ENCODE peak calls at places on chromosomes 11 and 22, in ten cellular contexts. E is heart left ventricle, H is heart right ventricle, K is kidney, D is cardiac muscle cell, Y is brain microvascular endothelial cell, B is ovary, W is lung, M is HL-60, F is BE2C. O is an unnamed sample.

GRCh38 chr11:83285771-83286528 is at the start of gene CCDC90B:
- DNase-seq in M (peak), Y (peak), D (peak), W (peak), F (peak), K (peak), E (peak), B (peak), H (peak), O (peak)

GRCh38 chr11:134164490-134165370 is 59.0 kb downstream of the NCAPD3 start:
- DNase-seq in B (no peak), K (no peak), W (no peak), D (no peak), M (no peak), H (no peak), E (no peak), F (peak), Y (no peak), O (no peak)

GRCh38 chr11:124643605-124644425 is 21.2 kb downstream of the TBRG1 start:
- DNase-seq in E (no peak), H (no peak), F (no peak), D (peak), Y (peak), M (no peak), K (no peak), B (no peak), W (no peak), O (no peak)

GRCh38 chr22:44362249-44363040 is 49.7 kb upstream of the SHISAL1 start:
- DNase-seq in H (peak), B (peak), E (no peak), D (no peak), F (no peak), W (no peak), M (no peak), Y (no peak), K (peak), O (no peak)

GRCh38 chr11:3675971-3676370 is 4.8 kb upstream of the CHRNA10 start:
- DNase-seq in E (no peak), F (no peak), D (no peak), B (no peak), M (no peak), Y (no peak), K (no peak), W (no peak), H (no peak), O (no peak)

GRCh38 chr11:73271936-73272679 is at the start of gene P2RY6:
- DNase-seq in K (no peak), B (no peak), D (peak), F (peak), M (peak), W (no peak), E (peak), H (no peak), Y (no peak), O (no peak)

GRCh38 chr11:1292644-1293618 is 16.5 kb downstream of the TOLLIP start:
- DNase-seq in F (no peak), K (peak), D (no peak), W (no peak), E (peak), Y (no peak), B (peak), H (no peak), M (no peak), O (no peak)

GRCh38 chr11:112632866-112633505 is 328.2 kb upstream of the NCAM1 start:
- DNase-seq in E (no peak), D (no peak), F (no peak), Y (no peak), K (no peak), M (no peak), W (no peak), B (no peak), H (no peak), O (no peak)

DNA sequence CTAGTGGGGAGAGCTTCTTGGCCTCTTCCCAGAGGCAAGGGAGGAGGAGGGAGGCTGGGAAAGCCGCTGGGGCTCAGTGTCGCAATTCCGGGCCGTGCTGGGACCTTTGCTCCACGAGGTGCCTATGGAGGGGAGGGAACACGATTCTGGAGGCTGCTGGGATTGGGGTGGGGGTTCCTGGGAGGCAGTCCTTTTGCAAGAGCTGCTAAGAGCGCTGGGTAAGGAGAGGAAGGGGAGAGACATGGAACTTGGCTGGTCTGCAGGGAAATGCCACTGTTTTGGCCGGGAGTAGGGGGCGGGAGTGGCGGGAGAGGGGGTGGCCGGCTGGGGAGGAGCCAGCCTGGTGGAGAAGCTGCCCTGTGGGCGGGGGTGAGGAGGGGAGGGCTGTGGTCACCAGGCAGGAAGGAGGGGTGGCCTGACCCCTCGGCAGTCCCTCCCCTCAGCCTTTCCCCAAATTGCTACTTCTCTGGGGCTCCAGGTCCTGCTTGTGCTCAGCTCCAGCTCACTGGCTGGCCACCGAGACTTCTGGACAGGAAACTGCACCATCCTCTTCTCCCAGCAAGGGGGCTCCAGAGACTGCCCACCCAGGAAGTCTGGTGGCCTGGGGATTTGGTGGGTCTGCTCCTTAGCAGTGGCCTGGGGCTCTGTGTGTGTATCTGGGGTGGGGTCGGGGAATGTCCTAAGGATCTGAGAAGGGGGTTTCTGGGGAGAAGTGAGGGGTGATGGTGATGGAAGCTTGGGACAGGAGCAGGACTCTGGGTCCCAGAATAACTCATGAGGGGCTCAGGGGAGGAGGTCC is at the start of gene NR1H3:
- DNase-seq in Y (peak), W (peak), K (peak), H (peak), E (peak), M (no peak), F (peak), B (peak), D (peak), O (no peak)
- TF ChIP-seq CTCF in Y (peak), W (peak), K (peak), H (peak), E (peak), M (no peak), F (peak), B (peak), D (peak), O (peak)

DNA sequence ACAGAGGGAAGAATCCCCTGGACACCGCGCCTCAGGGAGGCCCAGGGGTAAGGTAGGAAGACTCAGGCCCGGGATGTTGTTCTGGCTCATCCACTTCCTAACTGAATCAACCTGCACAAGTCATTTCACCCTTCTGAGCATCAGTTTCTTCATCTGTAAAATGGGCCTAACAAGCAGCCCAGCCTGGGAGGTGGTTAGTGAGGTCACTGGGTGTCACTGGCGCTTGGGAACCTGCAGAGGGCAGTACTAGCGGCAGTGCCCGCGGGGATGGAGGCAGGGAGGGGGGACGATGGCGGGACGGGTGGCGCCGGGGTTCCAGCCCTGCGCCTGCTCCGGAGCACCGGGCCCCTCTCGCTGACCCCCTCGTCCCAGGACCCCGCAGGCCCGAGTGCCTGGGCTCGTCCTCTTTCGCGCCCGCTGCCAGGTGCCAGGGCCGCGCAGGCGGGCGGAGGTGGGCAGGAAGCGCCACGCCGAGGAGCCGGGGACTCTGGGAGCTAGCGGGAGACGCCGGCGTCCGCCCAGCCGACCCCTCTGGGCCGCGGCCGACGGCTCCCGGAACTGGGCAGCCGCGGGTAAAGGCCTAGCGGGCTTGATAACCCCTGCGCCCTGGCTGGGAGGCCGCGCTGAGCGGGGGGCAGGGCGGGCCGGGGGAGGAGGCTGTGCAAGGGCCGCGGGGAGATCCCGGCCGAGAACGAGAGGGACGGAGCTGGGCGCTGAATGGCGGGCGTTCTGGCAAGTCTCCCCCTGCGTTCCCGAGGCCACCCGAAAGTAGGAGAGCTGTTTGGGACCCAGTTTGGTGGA is at the start of gene NLRX1:
- DNase-seq in H (peak), D (peak), K (peak), E (peak), W (peak), Y (peak), M (peak), B (peak), F (peak), O (peak)
- H3K4me3 ChIP-seq in H (peak), D (peak), K (peak), E (peak), W (peak), Y (peak), M (peak), B (peak), F (peak), O (peak)

GRCh38 chr11:7675640-7676039 is 2.3 kb upstream of the CYB5R2 start:
- DNase-seq in E (no peak), B (no peak), F (no peak), H (no peak), M (no peak), D (no peak), W (no peak), K (no peak), Y (no peak), O (no peak)
- TF ChIP-seq CTCF in E (no peak), B (no peak), F (no peak), H (no peak), M (no peak), D (no peak), W (no peak), K (no peak), Y (no peak), O (no peak)

DNA sequence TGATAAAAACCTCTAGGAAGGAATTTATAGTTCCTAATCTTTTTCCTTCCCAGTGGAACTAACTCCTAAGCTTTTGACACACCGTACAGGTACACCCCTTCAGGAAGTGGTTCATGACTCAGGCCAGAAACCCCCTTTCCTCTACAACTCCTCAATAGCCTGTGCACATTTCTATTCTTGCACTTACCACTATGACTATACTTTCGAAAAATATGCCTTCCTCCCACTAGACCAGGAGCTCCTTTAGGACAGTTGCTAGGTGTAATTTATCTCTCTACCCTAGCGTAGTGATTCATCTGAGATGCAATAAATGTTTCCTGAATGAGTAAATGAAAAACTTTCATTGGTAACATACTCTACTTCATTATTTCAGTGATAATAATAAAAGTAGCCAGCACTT is 14.5 kb downstream of the MAP6 start:
- DNase-seq in H (no peak), W (no peak), F (no peak), B (no peak), M (no peak), D (no peak), K (no peak), Y (no peak), E (no peak), O (no peak)
- H3K4me3 ChIP-seq in H (no peak), W (no peak), F (no peak), B (no peak), M (no peak), D (no peak), K (no peak), Y (no peak), E (no peak), O (no peak)

GRCh38 chr11:130420478-130421198 is 7.8 kb downstream of the ADAMTS8 start:
- DNase-seq in Y (no peak), H (no peak), B (no peak), F (no peak), M (peak), D (peak), W (peak), K (no peak), E (no peak), O (no peak)

GRCh38 chr11:130422251-130422995 is 6.0 kb downstream of the ADAMTS8 start:
- DNase-seq in B (no peak), W (no peak), E (no peak), M (no peak), H (no peak), Y (no peak), D (no peak), F (no peak), K (no peak), O (no peak)

GRCh38 chr11:130421199-130421585 is 7.2 kb downstream of the ADAMTS8 start:
- DNase-seq in W (no peak), M (no peak), E (no peak), H (no peak), B (no peak), D (no peak), K (no peak), F (no peak), Y (no peak), O (no peak)

GRCh38 chr11:130423541-130424155 is 4.8 kb downstream of the ADAMTS8 start:
- DNase-seq in F (no peak), E (no peak), B (no peak), M (no peak), K (no peak), W (no peak), Y (no peak), H (no peak), D (no peak), O (no peak)

DNA sequence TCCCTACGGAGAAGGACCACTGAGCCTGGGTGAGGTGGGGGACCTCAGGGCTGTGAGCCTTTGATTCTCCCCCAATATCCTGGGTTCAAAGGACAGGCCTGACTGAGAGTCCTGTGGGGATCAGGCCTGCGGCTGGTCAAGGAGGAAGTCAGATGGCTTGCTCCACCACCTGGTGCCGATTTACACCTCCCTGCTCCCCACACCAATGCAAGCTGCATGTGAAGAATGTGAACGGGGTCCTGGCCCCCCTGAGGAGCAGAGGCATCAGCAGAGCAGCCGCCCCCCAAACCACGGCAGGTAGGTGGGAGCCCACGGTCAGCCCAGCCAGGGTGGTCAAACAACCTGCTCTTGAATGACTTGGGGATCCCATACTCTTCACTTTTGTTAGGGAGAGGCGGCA is 6.7 kb downstream of the ADAMTS8 start:
- DNase-seq in K (no peak), B (no peak), E (no peak), M (no peak), W (no peak), H (no peak), D (no peak), F (no peak), Y (no peak), O (no peak)
- TF ChIP-seq CTCF in K (no peak), B (no peak), E (no peak), M (no peak), W (no peak), H (no peak), D (no peak), F (no peak), Y (no peak), O (no peak)

DNA sequence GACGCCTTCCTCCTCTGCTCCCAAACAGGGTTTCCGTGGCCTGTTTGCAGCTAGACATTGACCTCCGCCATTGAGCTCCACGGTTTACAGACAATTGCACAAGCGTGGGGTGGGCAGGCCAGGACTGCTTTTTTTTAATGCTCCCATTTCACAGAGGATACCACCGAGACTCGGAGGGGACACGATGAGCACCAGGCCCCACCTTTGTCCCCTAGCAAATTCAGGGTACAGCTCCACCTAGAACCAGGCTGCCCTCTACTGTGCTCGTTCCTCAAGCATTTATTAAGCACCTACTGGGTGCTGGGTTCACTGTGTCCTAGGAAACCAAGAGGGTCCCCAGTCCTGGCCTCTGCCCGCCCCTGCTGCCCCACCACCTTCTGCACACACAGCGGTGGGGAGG is 12.2 kb downstream of the RASD2 start:
- DNase-seq in D (no peak), M (no peak), H (no peak), B (no peak), Y (no peak), K (no peak), W (no peak), E (no peak), F (no peak), O (no peak)
- H3K4me3 ChIP-seq in D (no peak), M (no peak), H (no peak), B (no peak), Y (no peak), K (no peak), W (no peak), E (no peak), F (no peak), O (no peak)